ENCODE peak calls at places on chromosomes 3 and 15, in ten cellular contexts. Y, G, A, S, F, O, E, D, J and H are unnamed samples.

GRCh38 chr3:33796137-33796536 is 2.3 kb upstream of the PDCD6IP start:
- DNase-seq in Y (no peak), G (no peak), A (no peak), S (no peak), F (no peak), O (no peak), E (no peak), D (no peak), J (no peak), H (no peak)

GRCh38 chr3:146065573-146066006 is 95.4 kb downstream of the PLOD2 start:
- DNase-seq in Y (no peak), G (peak; percentile 22), A (no peak), S (peak; percentile 50), F (peak; percentile 69), O (peak; percentile 85), E (peak; percentile 82), D (peak; percentile 89), J (no peak), H (no peak)

GRCh38 chr15:40250771-40251454 is 12.1 kb downstream of the PAK6 start:
- DNase-seq in Y (no peak), G (no peak), A (no peak), S (no peak), F (no peak), O (no peak), E (no peak), D (no peak), J (no peak), H (no peak)

GRCh38 chr15:29952245-29952644 is 130.0 kb upstream of the TJP1 start:
- DNase-seq in Y (no peak), G (no peak), A (no peak), S (no peak), F (no peak), O (no peak), E (no peak), D (no peak), J (no peak), H (no peak)

GRCh38 chr3:141876891-141877561 is 583 bp downstream of the ATP1B3 start:
- DNase-seq in Y (peak; percentile 84), G (peak; percentile 65), A (peak; percentile 71), S (peak; percentile 33), F (peak; percentile 40), O (peak; percentile 44), E (peak; percentile 48), D (no peak), J (peak; percentile 81), H (peak; percentile 72)

GRCh38 chr3:64763980-64764379 is 76.2 kb upstream of the ADAMTS9 start:
- DNase-seq in Y (no peak), G (no peak), A (no peak), S (no peak), F (no peak), O (no peak), E (no peak), D (no peak), J (no peak), H (no peak)

GRCh38 chr15:31248951-31249350 is 77.7 kb upstream of the KLF13 start:
- DNase-seq in Y (no peak), G (no peak), A (no peak), S (no peak), F (no peak), O (no peak), E (no peak), D (no peak), J (no peak), H (no peak)

GRCh38 chr3:14452676-14453367 is 50.4 kb downstream of the SLC6A6 start:
- DNase-seq in Y (peak; percentile 95), G (no peak), A (peak; percentile 94), S (no peak), F (peak; percentile 99), O (peak; percentile 99), E (peak; percentile 99), D (peak; percentile 99), J (peak; percentile 89), H (peak; percentile 97)

GRCh38 chr15:40345225-40345866 is 4.6 kb upstream of the CCDC9B start:
- DNase-seq in Y (no peak), G (no peak), A (no peak), S (no peak), F (no peak), O (no peak), E (no peak), D (no peak), J (peak; percentile 55), H (no peak)

GRCh38 chr15:70765504-70766281 is 2.3 kb upstream of the UACA start:
- DNase-seq in Y (no peak), G (no peak), A (no peak), S (no peak), F (peak; percentile 70), O (peak; percentile 56), E (no peak), D (no peak), J (no peak), H (no peak)

GRCh38 chr15:52509500-52510244 is 19.0 kb downstream of the MYO5A start:
- DNase-seq in Y (no peak), G (no peak), A (no peak), S (no peak), F (no peak), O (no peak), E (no peak), D (no peak), J (no peak), H (no peak)

GRCh38 chr15:26561130-26561529 is 211.7 kb downstream of the GABRB3 start:
- DNase-seq in Y (no peak), G (no peak), A (no peak), S (no peak), F (no peak), O (no peak), E (no peak), D (no peak), J (no peak), H (no peak)

DNA sequence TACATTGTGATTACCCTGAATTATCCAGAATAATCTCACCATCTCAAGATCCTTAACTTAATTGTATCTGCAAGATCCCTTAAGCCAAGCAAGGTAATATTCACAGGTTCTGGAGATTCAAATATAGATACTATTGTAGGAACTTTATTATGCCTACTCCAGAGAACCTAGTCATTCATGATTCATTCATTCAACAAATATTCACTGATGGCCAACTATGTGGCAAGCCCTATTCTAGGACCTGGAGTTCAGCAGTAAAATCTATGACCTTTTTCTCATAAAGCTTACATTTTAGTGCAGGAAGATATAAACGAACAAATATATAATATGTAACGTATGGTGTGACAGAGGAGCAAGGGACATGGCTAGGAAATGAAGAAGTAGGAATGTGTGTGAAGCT is 49.6 kb downstream of the ISL2 start:
- DNase-seq in Y (no peak), G (no peak), A (no peak), S (no peak), F (no peak), O (no peak), E (no peak), D (no peak), J (no peak), H (no peak)
- H3K4me3 ChIP-seq in Y (no peak overlapping the region), G (no peak overlapping the region), A (no peak overlapping the region), S (no peak overlapping the region), F (no peak overlapping the region), O (no peak overlapping the region), E (no peak overlapping the region), D (no peak overlapping the region), J (no peak overlapping the region), H (no peak overlapping the region)

GRCh38 chr3:150613709-150614480 is 10.8 kb downstream of the SELENOT start:
- DNase-seq in Y (no peak), G (no peak), A (no peak), S (no peak), F (no peak), O (no peak), E (no peak), D (no peak), J (no peak), H (no peak)
- TF ChIP-seq CTCF in Y (no peak), G (no peak), A (no peak), S (no peak), F (no peak), O (no peak), E (no peak), D (no peak), J (no peak), H (no peak)

GRCh38 chr3:25091938-25092337 is 336.1 kb upstream of the RARB start:
- DNase-seq in Y (no peak), G (no peak), A (no peak), S (no peak), F (no peak), O (no peak), E (no peak), D (no peak), J (no peak), H (no peak)
- H3K4me3 ChIP-seq in Y (no peak overlapping the region), G (no peak overlapping the region), A (no peak overlapping the region), S (no peak overlapping the region), F (no peak overlapping the region), O (no peak overlapping the region), E (no peak overlapping the region), D (no peak overlapping the region), J (no peak overlapping the region), H (no peak overlapping the region)

DNA sequence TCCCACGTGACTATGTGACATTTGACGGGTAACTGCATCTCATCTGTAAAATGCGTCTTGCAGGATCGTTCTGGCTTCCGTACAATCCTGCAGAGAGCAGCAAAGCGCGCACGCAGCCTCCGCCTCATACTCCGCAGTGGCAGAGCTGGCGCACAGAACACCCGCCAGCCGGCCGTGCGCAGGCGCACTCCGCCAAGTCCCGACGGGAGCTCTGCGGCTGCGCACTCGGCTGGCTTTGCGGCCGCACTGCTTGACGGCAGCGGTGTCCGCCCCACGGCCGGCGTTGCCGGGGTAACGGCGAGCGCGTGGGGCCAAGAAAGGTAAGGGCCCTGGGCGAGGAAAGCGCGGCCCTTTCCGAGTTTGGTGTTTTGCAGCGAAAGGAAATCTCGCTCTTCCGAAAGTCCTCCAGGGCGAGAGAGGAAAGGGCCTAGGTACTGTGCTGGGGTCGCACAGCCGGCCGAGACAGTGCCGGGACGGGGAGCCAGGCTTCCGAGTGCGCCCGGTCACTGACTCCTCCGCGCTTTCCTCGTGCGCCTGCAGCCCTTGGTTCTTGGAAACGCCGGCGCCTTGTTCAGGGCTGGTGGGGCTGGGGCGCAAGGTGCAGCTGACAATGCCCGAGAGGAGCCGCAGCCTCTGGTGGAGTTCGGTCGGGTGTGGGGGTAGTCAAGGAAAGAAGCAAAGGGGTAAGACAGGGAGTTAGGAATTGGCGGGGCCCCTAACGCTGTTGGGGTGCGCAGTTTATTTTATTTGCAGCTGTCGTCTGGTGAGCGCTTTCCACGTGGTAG is at the start of gene TSEN2:
- DNase-seq in Y (peak; percentile 92), G (peak; percentile 98), A (peak; percentile 93), S (peak; percentile 87), F (peak; percentile 89), O (peak; percentile 94), E (peak; percentile 97), D (peak; percentile 97), J (peak; percentile 97), H (peak; percentile 94)
- TF ChIP-seq CTCF in Y (no peak), G (peak; percentile 20), A (peak; percentile 42), S (peak; percentile 63), F (peak; percentile 44), O (no peak), E (peak; percentile 18), D (peak; percentile 22), J (no peak), H (peak; percentile 56)